ENCODE peak calls at places on chromosomes 13 and 19, in six cellular contexts. E is A549, W is NB4, V is endothelial cell of umbilical vein, L is K562, M is HepG2. R is an unnamed sample.

GRCh38 chr19:35869327-35870123 is 1.2 kb downstream of the APLP1 start:
- DNase-seq in E (peak; percentile 94), W (peak; percentile 51), V (peak; percentile 80), L (peak; percentile 89), M (peak; percentile 41), R (no peak)

GRCh38 chr13:29704648-29705047 is 109.2 kb upstream of the SLC7A1 start:
- DNase-seq in E (no peak), W (no peak), V (no peak), L (no peak), M (no peak), R (no peak)

GRCh38 chr13:34372581-34372980 is 554.6 kb downstream of the RFC3 start:
- DNase-seq in E (peak; percentile 7), W (no peak), V (no peak), L (no peak), M (no peak), R (no peak)

GRCh38 chr19:17615889-17616685 is 60.6 kb downstream of the COLGALT1 start:
- DNase-seq in E (no peak), W (no peak), V (no peak), L (peak; percentile 32), M (no peak), R (no peak)

GRCh38 chr19:17475541-17476115 is 5.3 kb downstream of the SLC27A1 start:
- DNase-seq in E (no peak), W (peak; percentile 78), V (no peak), L (no peak), M (peak; percentile 93), R (no peak)

GRCh38 chr19:8498295-8498694 is 4.1 kb downstream of the PRAM1 start:
- DNase-seq in E (no peak), W (no peak), V (no peak), L (no peak), M (no peak), R (no peak)

GRCh38 chr19:40371802-40372122 is 18.2 kb downstream of the HIPK4 start:
- DNase-seq in E (no peak), W (no peak), V (no peak), L (no peak), M (no peak), R (no peak)

GRCh38 chr19:305240-306150 is 14.3 kb upstream of the PLPP2 start:
- DNase-seq in E (no peak), W (no peak), V (no peak), L (no peak), M (no peak), R (no peak)

GRCh38 chr19:18183529-18183928 is 9.5 kb upstream of the MPV17L2 start:
- DNase-seq in E (no peak), W (no peak), V (no peak), L (no peak), M (no peak), R (no peak)

GRCh38 chr13:27403252-27403678 is 21.2 kb upstream of the GTF3A start:
- DNase-seq in E (no peak), W (no peak), V (no peak), L (no peak), M (no peak), R (no peak)

GRCh38 chr13:80215368-80215767 is 125.6 kb downstream of the SPRY2 start:
- DNase-seq in E (no peak), W (no peak), V (no peak), L (no peak), M (no peak), R (no peak)

GRCh38 chr13:113009743-113010509 is 40.9 kb downstream of the MCF2L start:
- DNase-seq in E (no peak), W (no peak), V (no peak), L (no peak), M (peak; percentile 98), R (no peak)

GRCh38 chr19:45420356-45420755 is 3.4 kb downstream of the ERCC1 start:
- DNase-seq in E (no peak), W (no peak), V (no peak), L (peak; percentile 8), M (no peak), R (no peak)

GRCh38 chr13:105735269-105735668 is 800.2 kb downstream of the EFNB2 start:
- DNase-seq in E (no peak), W (no peak), V (no peak), L (no peak), M (no peak), R (no peak)

GRCh38 chr13:49641810-49642291 is 13.5 kb downstream of the ARL11 start:
- DNase-seq in E (no peak), W (peak; percentile 90), V (no peak), L (peak; percentile 39), M (no peak), R (no peak)

GRCh38 chr13:20157387-20157786 is 3.5 kb downstream of the GJA3 start:
- DNase-seq in E (no peak), W (peak; percentile 43), V (no peak), L (no peak), M (no peak), R (no peak)

GRCh38 chr19:940591-941291 is 14.9 kb downstream of the ARID3A start:
- DNase-seq in E (no peak), W (no peak), V (peak; percentile 69), L (no peak), M (no peak), R (no peak)

GRCh38 chr13:19713186-19713965 is 69.4 kb downstream of the PSPC1 start:
- DNase-seq in E (no peak), W (peak; percentile 50), V (peak; percentile 40), L (no peak), M (no peak), R (peak; percentile 13)

GRCh38 chr19:2636897-2637683 is 65.4 kb downstream of the GNG7 start:
- DNase-seq in E (peak; percentile 67), W (peak; percentile 61), V (peak; percentile 43), L (peak; percentile 87), M (peak; percentile 34), R (no peak)

GRCh38 chr13:65985632-65986031 is 1244.5 kb downstream of the PCDH9 start:
- DNase-seq in E (no peak), W (peak; percentile 2), V (no peak), L (no peak), M (peak; percentile 16), R (no peak)

GRCh38 chr19:2352121-2352520 is 7.9 kb upstream of the TMPRSS9 start:
- DNase-seq in E (no peak), W (no peak), V (no peak), L (no peak), M (no peak), R (no peak)

GRCh38 chr13:111183087-111183645 is 68.1 kb downstream of the ARHGEF7 start:
- DNase-seq in E (no peak), W (no peak), V (no peak), L (no peak), M (no peak), R (no peak)

GRCh38 chr13:41075034-41075433 is 13.7 kb downstream of the WBP4 start:
- DNase-seq in E (peak; percentile 16), W (peak; percentile 59), V (peak; percentile 51), L (peak; percentile 21), M (no peak), R (no peak)

GRCh38 chr19:2305974-2306806 is 1.8 kb downstream of the LINGO3 start:
- DNase-seq in E (no peak), W (no peak), V (no peak), L (no peak), M (no peak), R (no peak)

GRCh38 chr13:24074687-24075086 is 85.8 kb upstream of the SPATA13 start:
- DNase-seq in E (no peak), W (peak; percentile 62), V (peak; percentile 84), L (no peak), M (no peak), R (no peak)

GRCh38 chr13:39616087-39616694 is 13.2 kb upstream of the LHFPL6 start:
- DNase-seq in E (peak; percentile 53), W (peak; percentile 83), V (peak; percentile 70), L (peak; percentile 44), M (peak; percentile 56), R (no peak)

DNA sequence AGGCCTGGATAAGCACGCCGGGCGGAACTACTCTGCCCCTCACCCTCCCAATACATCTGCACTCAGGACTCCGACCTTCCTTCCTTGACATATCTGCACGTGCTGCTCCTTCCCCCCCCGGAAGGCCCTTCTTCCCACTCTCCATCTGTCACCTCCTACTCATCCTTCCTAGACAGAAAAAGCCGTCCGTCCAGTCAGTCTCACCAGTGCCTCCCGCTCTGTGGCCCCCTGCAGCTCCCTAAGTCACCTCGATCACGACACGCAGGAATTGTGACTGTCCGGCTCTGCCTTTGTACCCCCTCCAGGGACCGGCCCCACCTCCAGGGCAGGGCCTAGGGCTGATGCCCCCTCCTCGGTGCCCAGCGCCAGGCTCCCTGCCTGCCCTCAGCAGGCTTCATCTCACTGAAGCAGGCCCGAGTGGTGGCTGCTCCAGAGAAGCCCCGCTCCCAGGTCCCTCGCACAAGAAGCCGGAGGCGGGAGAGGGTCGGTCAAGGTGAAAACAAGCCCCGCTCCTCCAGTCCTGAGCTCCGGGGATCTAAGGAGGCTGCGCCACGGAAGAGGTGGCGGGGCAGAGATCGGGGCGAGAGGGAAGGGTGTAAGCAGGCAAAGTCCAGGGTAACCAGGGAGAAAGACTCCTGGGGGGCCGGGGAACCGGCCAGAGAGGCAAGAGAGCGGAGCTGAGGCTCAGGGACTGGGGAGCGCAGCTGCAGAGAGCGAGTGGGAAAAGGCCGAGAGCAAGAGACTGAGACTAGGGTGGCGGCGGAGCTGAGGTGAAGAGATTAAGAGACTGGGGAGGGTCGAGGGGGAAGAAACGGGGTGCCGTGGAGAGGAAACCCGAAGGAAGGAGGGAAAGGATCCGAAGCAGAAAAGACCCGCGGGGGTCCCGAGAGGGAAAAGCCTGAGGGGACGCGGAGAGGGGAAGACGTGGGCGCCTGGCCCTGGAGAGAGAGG is 1.1 kb downstream of the PPP6R1 start:
- DNase-seq in E (no peak), W (peak; percentile 61), V (peak; percentile 15), L (peak; percentile 56), M (no peak), R (no peak)
- TF ChIP-seq MYC in E (no peak), W (peak; percentile 52), V (no peak), L (no peak), M (no peak), R (peak; percentile 67)

GRCh38 chr13:108785844-108786243 is 156.4 kb downstream of the MYO16 start:
- DNase-seq in E (no peak), W (no peak), V (no peak), L (no peak), M (no peak), R (no peak)
- TF ChIP-seq MYC in E (no peak), W (no peak), V (no peak), L (no peak), M (no peak), R (no peak)

GRCh38 chr13:102922184-102922583 is 76.4 kb downstream of the ERCC5 start:
- DNase-seq in E (no peak), W (no peak), V (no peak), L (no peak), M (no peak), R (no peak)
- TF ChIP-seq MYC in E (no peak), W (no peak), V (no peak), L (no peak), M (no peak), R (no peak)

DNA sequence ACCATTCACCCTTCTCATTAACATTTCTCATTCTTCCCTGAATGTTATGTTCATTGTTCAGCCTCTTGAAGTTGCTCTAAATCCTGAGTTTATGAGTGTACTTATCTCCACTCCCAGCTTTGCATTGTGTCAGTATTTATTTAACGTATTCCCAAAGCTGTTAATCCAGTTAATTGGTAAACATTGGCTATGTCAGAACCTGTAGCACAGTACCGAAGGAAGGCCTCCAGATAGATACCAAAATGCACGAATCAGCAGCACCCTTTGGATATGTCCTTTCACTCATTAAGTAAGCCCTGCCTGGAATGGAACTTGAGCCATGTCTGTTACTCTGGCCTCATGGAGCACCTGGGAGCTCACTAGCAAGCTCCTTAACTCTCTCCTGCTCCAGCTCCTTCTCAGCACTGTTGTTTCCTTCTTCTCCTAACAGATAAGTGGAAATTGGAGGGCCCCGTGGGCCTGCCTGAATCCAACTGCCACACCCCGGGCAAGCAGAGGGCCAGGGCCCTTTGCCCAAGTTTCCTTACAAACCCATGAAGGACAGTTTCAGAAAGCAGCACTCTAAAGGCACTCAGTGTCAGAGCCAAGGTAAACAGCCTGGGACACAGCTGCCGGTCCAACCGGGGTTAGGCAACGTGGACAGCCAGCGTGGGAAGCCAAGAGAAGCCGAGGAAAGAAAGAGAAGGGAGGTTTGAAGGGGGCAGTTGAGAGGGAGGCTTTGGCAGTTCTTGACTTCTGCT is 155.0 kb upstream of the SERP2 start:
- DNase-seq in E (no peak), W (no peak), V (peak; percentile 49), L (no peak), M (no peak), R (no peak)
- TF ChIP-seq MYC in E (no peak), W (no peak), V (no peak), L (no peak), M (no peak), R (no peak)

R was measured in GM12878.